ENCODE peak calls at places on chromosome 11, in six cellular contexts. One of them, this sample, is unnamed.

GRCh38 chr11:19326499-19326898 is 85.8 kb upstream of the E2F8 start:
- DNase-seq in HepG2: no peak
- DNase-seq in A549: peak; percentile 17
- DNase-seq in HEK293T: no peak
- DNase-seq in K562: no peak
- DNase-seq in GM12878: no peak
- DNase-seq in this sample: peak; percentile 29

GRCh38 chr11:12195773-12196172 is 85.4 kb downstream of the MICAL2 start:
- DNase-seq in HepG2: no peak
- DNase-seq in GM12878: no peak
- DNase-seq in A549: no peak
- DNase-seq in HEK293T: no peak
- DNase-seq in K562: peak; percentile 40
- DNase-seq in this sample: no peak

GRCh38 chr11:119196833-119197483 is 9.2 kb upstream of the CBL start:
- DNase-seq in K562: peak; percentile 75
- DNase-seq in HEK293T: peak; percentile 79
- DNase-seq in A549: peak; percentile 80
- DNase-seq in HepG2: peak; percentile 83
- DNase-seq in GM12878: peak; percentile 59
- DNase-seq in this sample: peak; percentile 85

GRCh38 chr11:93031386-93031785 is 61.9 kb downstream of the MTNR1B start:
- DNase-seq in HepG2: no peak
- DNase-seq in GM12878: no peak
- DNase-seq in A549: no peak
- DNase-seq in HEK293T: no peak
- DNase-seq in K562: no peak
- DNase-seq in this sample: peak; percentile 82

GRCh38 chr11:28228196-28228595 is 120.0 kb downstream of the METTL15 start:
- DNase-seq in HepG2: no peak
- DNase-seq in GM12878: no peak
- DNase-seq in K562: no peak
- DNase-seq in HEK293T: no peak
- DNase-seq in A549: no peak
- DNase-seq in this sample: peak; percentile 68

GRCh38 chr11:17494019-17494418 is 17.4 kb upstream of the ABCC8 start:
- DNase-seq in HepG2: no peak
- DNase-seq in GM12878: no peak
- DNase-seq in HEK293T: no peak
- DNase-seq in A549: no peak
- DNase-seq in K562: no peak
- DNase-seq in this sample: no peak

GRCh38 chr11:72784662-72785061 is 9.2 kb downstream of the STARD10 start:
- DNase-seq in HepG2: no peak
- DNase-seq in HEK293T: no peak
- DNase-seq in GM12878: no peak
- DNase-seq in K562: no peak
- DNase-seq in A549: no peak
- DNase-seq in this sample: no peak

GRCh38 chr11:108122166-108122628 is 830 bp downstream of the ACAT1 start:
- DNase-seq in A549: no peak
- DNase-seq in HEK293T: peak; percentile 43
- DNase-seq in HepG2: no peak
- DNase-seq in GM12878: no peak
- DNase-seq in K562: no peak
- DNase-seq in this sample: no peak

GRCh38 chr11:36564376-36565032 is 3.3 kb upstream of the RAG1 start:
- DNase-seq in HEK293T: peak; percentile 50
- DNase-seq in A549: peak; percentile 15
- DNase-seq in K562: peak; percentile 23
- DNase-seq in GM12878: peak; percentile 20
- DNase-seq in HepG2: peak; percentile 54
- DNase-seq in this sample: peak; percentile 61

GRCh38 chr11:123437236-123437979 is 7.3 kb downstream of the GRAMD1B start:
- DNase-seq in HEK293T: no peak
- DNase-seq in HepG2: no peak
- DNase-seq in A549: no peak
- DNase-seq in K562: no peak
- DNase-seq in GM12878: no peak
- DNase-seq in this sample: no peak

GRCh38 chr11:131661137-131661536 is 290.7 kb downstream of the NTM start:
- DNase-seq in K562: no peak
- DNase-seq in HEK293T: no peak
- DNase-seq in A549: no peak
- DNase-seq in GM12878: no peak
- DNase-seq in HepG2: no peak
- DNase-seq in this sample: peak; percentile 32

GRCh38 chr11:114846040-114846791 is 167.9 kb downstream of the NXPE2 start:
- DNase-seq in K562: no peak
- DNase-seq in HepG2: no peak
- DNase-seq in HEK293T: no peak
- DNase-seq in GM12878: no peak
- DNase-seq in A549: no peak
- DNase-seq in this sample: no peak

GRCh38 chr11:413120-414081 is 1.4 kb downstream of the SIGIRR start:
- DNase-seq in K562: no peak
- DNase-seq in HepG2: no peak
- DNase-seq in A549: no peak
- DNase-seq in HEK293T: no peak
- DNase-seq in GM12878: no peak
- DNase-seq in this sample: no peak

GRCh38 chr11:108938604-108939003 is 273.7 kb downstream of the DDX10 start:
- DNase-seq in A549: no peak
- DNase-seq in HEK293T: no peak
- DNase-seq in K562: no peak
- DNase-seq in HepG2: no peak
- DNase-seq in GM12878: no peak
- DNase-seq in this sample: peak; percentile 27

GRCh38 chr11:10325398-10326079 is 20.7 kb downstream of the ADM start:
- DNase-seq in A549: no peak
- DNase-seq in K562: no peak
- DNase-seq in HEK293T: no peak
- DNase-seq in GM12878: no peak
- DNase-seq in HepG2: no peak
- DNase-seq in this sample: peak; percentile 99

GRCh38 chr11:118113031-118113430 is 26.3 kb upstream of the SMIM35 start:
- DNase-seq in HEK293T: no peak
- DNase-seq in K562: no peak
- DNase-seq in HepG2: no peak
- DNase-seq in A549: no peak
- DNase-seq in GM12878: no peak
- DNase-seq in this sample: no peak

GRCh38 chr11:23310276-23310675 is 450.0 kb upstream of the CCDC179 start:
- DNase-seq in K562: no peak
- DNase-seq in GM12878: no peak
- DNase-seq in A549: no peak
- DNase-seq in HEK293T: no peak
- DNase-seq in HepG2: no peak
- DNase-seq in this sample: peak; percentile 63

GRCh38 chr11:78535027-78535426 is 39.6 kb downstream of the NARS2 start:
- DNase-seq in GM12878: no peak
- DNase-seq in HepG2: no peak
- DNase-seq in A549: no peak
- DNase-seq in K562: no peak
- DNase-seq in HEK293T: no peak
- DNase-seq in this sample: no peak

GRCh38 chr11:116499396-116500001 is 273.3 kb downstream of the BUD13 start:
- DNase-seq in HEK293T: peak; percentile 83
- DNase-seq in K562: peak; percentile 82
- DNase-seq in GM12878: no peak
- DNase-seq in A549: peak; percentile 27
- DNase-seq in HepG2: peak; percentile 78
- DNase-seq in this sample: peak; percentile 22

GRCh38 chr11:72553748-72554147 is 119.4 kb upstream of the CLPB start:
- DNase-seq in K562: peak; percentile 35
- DNase-seq in GM12878: no peak
- DNase-seq in HepG2: no peak
- DNase-seq in A549: no peak
- DNase-seq in HEK293T: no peak
- DNase-seq in this sample: no peak

GRCh38 chr11:40280161-40281054 is 1179.0 kb downstream of the LRRC4C start:
- DNase-seq in A549: no peak
- DNase-seq in HEK293T: no peak
- DNase-seq in HepG2: no peak
- DNase-seq in K562: no peak
- DNase-seq in GM12878: no peak
- DNase-seq in this sample: no peak

GRCh38 chr11:118339281-118340045 is 3.0 kb downstream of the CD3D start:
- DNase-seq in K562: peak; percentile 40
- DNase-seq in HEK293T: no peak
- DNase-seq in GM12878: no peak
- DNase-seq in HepG2: no peak
- DNase-seq in A549: no peak
- DNase-seq in this sample: no peak

GRCh38 chr11:41461057-41461681 is 1.7 kb upstream of the LRRC4C start:
- DNase-seq in A549: no peak
- DNase-seq in HEK293T: no peak
- DNase-seq in HepG2: peak; percentile 5
- DNase-seq in K562: peak; percentile 13
- DNase-seq in GM12878: no peak
- DNase-seq in this sample: no peak
- TF ChIP-seq BHLHE40 in A549: no peak
- TF ChIP-seq BHLHE40 in HEK293T: no peak
- TF ChIP-seq BHLHE40 in HepG2: no peak
- TF ChIP-seq BHLHE40 in K562: no peak
- TF ChIP-seq BHLHE40 in GM12878: no peak
- TF ChIP-seq BHLHE40 in this sample: no peak

DNA sequence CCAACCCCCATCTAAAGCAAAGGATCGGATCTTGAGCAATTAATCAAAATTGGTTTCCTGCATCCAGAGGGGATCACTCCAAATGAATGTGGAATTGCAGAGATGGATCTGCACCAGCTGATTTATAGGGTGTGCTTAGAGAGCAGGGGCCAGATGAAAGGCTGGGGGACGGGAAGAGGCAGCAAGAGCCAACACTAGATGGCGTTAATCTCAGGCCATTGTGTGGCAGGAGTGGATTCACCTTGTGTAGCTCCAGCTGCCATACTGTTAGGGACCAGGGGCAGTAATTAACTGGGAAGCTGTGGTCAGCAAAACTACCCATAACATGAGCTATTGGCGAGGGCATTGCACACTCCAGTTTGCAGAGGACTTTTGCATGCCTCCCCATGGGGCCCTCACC is 35.6 kb downstream of the SERPINH1 start:
- DNase-seq in K562: peak; percentile 43
- DNase-seq in HepG2: peak; percentile 36
- DNase-seq in HEK293T: peak; percentile 71
- DNase-seq in A549: peak; percentile 56
- DNase-seq in GM12878: no peak
- DNase-seq in this sample: no peak
- TF ChIP-seq BHLHE40 in K562: no peak
- TF ChIP-seq BHLHE40 in HepG2: no peak
- TF ChIP-seq BHLHE40 in HEK293T: no peak
- TF ChIP-seq BHLHE40 in A549: no peak
- TF ChIP-seq BHLHE40 in GM12878: no peak
- TF ChIP-seq BHLHE40 in this sample: no peak

GRCh38 chr11:64902102-64902900 is 14.7 kb downstream of the ATG2A start:
- DNase-seq in HEK293T: no peak
- DNase-seq in K562: no peak
- DNase-seq in A549: no peak
- DNase-seq in GM12878: no peak
- DNase-seq in HepG2: no peak
- DNase-seq in this sample: no peak

GRCh38 chr11:64898541-64898940 is 18.5 kb downstream of the ATG2A start:
- DNase-seq in A549: no peak
- DNase-seq in K562: no peak
- DNase-seq in GM12878: no peak
- DNase-seq in HepG2: no peak
- DNase-seq in HEK293T: no peak
- DNase-seq in this sample: no peak

GRCh38 chr11:64903291-64903833 is 13.6 kb downstream of the ATG2A start:
- DNase-seq in GM12878: no peak
- DNase-seq in HepG2: no peak
- DNase-seq in K562: no peak
- DNase-seq in A549: no peak
- DNase-seq in HEK293T: no peak
- DNase-seq in this sample: no peak

GRCh38 chr11:64900263-64900678 is 16.7 kb downstream of the ATG2A start:
- DNase-seq in HEK293T: no peak
- DNase-seq in HepG2: no peak
- DNase-seq in K562: no peak
- DNase-seq in GM12878: no peak
- DNase-seq in A549: peak; percentile 59
- DNase-seq in this sample: peak; percentile 13

GRCh38 chr11:64900774-64901173 is 16.2 kb downstream of the ATG2A start:
- DNase-seq in K562: no peak
- DNase-seq in A549: no peak
- DNase-seq in HEK293T: no peak
- DNase-seq in HepG2: no peak
- DNase-seq in GM12878: no peak
- DNase-seq in this sample: no peak
- TF ChIP-seq BHLHE40 in K562: no peak
- TF ChIP-seq BHLHE40 in A549: no peak
- TF ChIP-seq BHLHE40 in HEK293T: no peak
- TF ChIP-seq BHLHE40 in HepG2: no peak
- TF ChIP-seq BHLHE40 in GM12878: no peak
- TF ChIP-seq BHLHE40 in this sample: no peak

GRCh38 chr11:26901162-26901561 is 92.8 kb upstream of the FIBIN start:
- DNase-seq in HEK293T: no peak
- DNase-seq in GM12878: no peak
- DNase-seq in HepG2: no peak
- DNase-seq in K562: no peak
- DNase-seq in A549: no peak
- DNase-seq in this sample: no peak
- TF ChIP-seq BHLHE40 in HEK293T: no peak
- TF ChIP-seq BHLHE40 in GM12878: no peak
- TF ChIP-seq BHLHE40 in HepG2: no peak
- TF ChIP-seq BHLHE40 in K562: no peak
- TF ChIP-seq BHLHE40 in A549: no peak
- TF ChIP-seq BHLHE40 in this sample: no peak

GRCh38 chr11:111935331-111936044 is 1.7 kb upstream of the DIXDC1 start:
- DNase-seq in HEK293T: no peak
- DNase-seq in K562: no peak
- DNase-seq in GM12878: no peak
- DNase-seq in HepG2: peak; percentile 94
- DNase-seq in A549: no peak
- DNase-seq in this sample: peak; percentile 15
- TF ChIP-seq BHLHE40 in HEK293T: no peak
- TF ChIP-seq BHLHE40 in K562: no peak
- TF ChIP-seq BHLHE40 in GM12878: no peak
- TF ChIP-seq BHLHE40 in HepG2: no peak
- TF ChIP-seq BHLHE40 in A549: no peak
- TF ChIP-seq BHLHE40 in this sample: no peak

DNA sequence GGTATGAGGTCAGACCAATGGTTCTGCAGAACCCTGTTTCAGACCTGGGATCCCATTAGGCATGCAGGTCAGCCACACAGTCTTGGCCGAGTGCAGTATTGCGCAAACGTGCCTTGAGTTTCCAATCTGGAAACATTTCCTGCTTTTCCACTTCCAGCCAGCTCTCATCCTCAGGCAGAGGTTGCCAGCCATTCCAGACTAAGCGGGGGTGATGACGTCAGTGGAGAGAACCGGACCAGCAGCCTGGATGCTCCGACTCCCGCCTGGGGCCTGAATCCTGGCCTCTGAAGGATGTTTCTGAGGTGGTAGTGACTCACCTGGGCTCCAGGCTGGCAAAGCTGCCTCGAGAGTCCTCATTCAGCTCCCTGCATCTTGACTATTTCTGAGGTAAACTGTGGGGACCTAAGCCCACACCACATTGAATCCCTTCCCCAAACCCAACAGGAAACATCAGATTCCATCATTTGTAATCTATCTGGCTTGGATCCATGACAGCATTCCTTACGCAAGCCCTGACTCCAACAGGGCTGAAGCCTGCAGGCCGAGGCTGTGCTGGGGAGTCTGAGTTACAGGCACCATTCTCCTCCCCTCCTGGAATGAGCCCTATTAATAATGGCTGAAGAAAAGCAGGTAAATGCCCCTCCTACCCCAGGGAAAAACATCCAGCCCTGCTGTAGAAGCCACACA is 83.0 kb downstream of the ABTB2 start:
- DNase-seq in HEK293T: no peak
- DNase-seq in GM12878: no peak
- DNase-seq in A549: peak; percentile 96
- DNase-seq in K562: no peak
- DNase-seq in HepG2: no peak
- DNase-seq in this sample: peak; percentile 98
- TF ChIP-seq BHLHE40 in HEK293T: no peak
- TF ChIP-seq BHLHE40 in GM12878: no peak
- TF ChIP-seq BHLHE40 in A549: no peak
- TF ChIP-seq BHLHE40 in K562: no peak
- TF ChIP-seq BHLHE40 in HepG2: no peak
- TF ChIP-seq BHLHE40 in this sample: peak; percentile 13